ENCODE peak calls at places on chromosomes 3 and 15, in five cellular contexts. T, J, E, M and H are unnamed samples.

GRCh38 chr3:36989000-36989399 is 3.9 kb downstream of the EPM2AIP1 start:
- DNase-seq in T (no peak), J (no peak), E (no peak), M (no peak), H (no peak)

GRCh38 chr3:77038928-77039605 is 832 bp upstream of the ROBO2 start:
- DNase-seq in T (no peak), J (no peak), E (no peak), M (peak), H (no peak)

GRCh38 chr3:127915115-127915936 is at the start of gene KBTBD12:
- DNase-seq in T (no peak), J (no peak), E (peak), M (no peak), H (no peak)

GRCh38 chr15:79140846-79141570 is 50.4 kb upstream of the RASGRF1 start:
- DNase-seq in T (no peak), J (no peak), E (no peak), M (peak), H (no peak)

GRCh38 chr15:77178421-77178820 is 107.5 kb upstream of the TSPAN3 start:
- DNase-seq in T (no peak), J (no peak), E (no peak), M (no peak), H (no peak)

GRCh38 chr3:64917914-64918313 is 230.1 kb upstream of the ADAMTS9 start:
- DNase-seq in T (no peak), J (no peak), E (no peak), M (no peak), H (no peak)

GRCh38 chr3:122305818-122306621 is 19.0 kb upstream of the CSTA start:
- DNase-seq in T (no peak), J (no peak), E (peak), M (peak), H (no peak)

GRCh38 chr3:184678317-184679055 is 33.4 kb downstream of the MAGEF1 start:
- DNase-seq in T (no peak), J (no peak), E (no peak), M (no peak), H (no peak)

GRCh38 chr3:4830586-4830914 is 148.7 kb upstream of the BHLHE40 start:
- DNase-seq in T (no peak), J (no peak), E (no peak), M (no peak), H (no peak)

GRCh38 chr15:43127752-43128151 is 5.6 kb upstream of the TMEM62 start:
- DNase-seq in T (no peak), J (no peak), E (no peak), M (no peak), H (no peak)

GRCh38 chr15:56428821-56429458 is 36.0 kb downstream of the MNS1 start:
- DNase-seq in T (no peak), J (peak), E (no peak), M (peak), H (peak)